ENCODE peak calls at places on chromosome 12, in nine cellular contexts. M is NCI-H1092 treated with DMSO at 0.1 percent for 48 hours; F is HCEC 1CT; G is effector CD4-positive, alpha-beta T cell; C is cardiac muscle cell; S is nucleus accumbens; K is memory B cell; V is fibroblast of the conjunctiva; R is GM13977. Q is an unnamed sample.

GRCh38 chr12:56146492-56147460 is 5.6 kb upstream of the MYL6B start:
- DNase-seq in C (peak; percentile 56), K (no peak), G (no peak), V (no peak), R (no peak), S (no peak), F (no peak), M (no peak), Q (no peak)

GRCh38 chr12:7989827-7990491 is 42.6 kb upstream of the FOXJ2 start:
- DNase-seq in M (no peak), C (no peak), R (peak; percentile 23), G (peak; percentile 43), F (no peak), V (no peak), S (no peak), K (no peak), Q (no peak)

GRCh38 chr12:145369-145960 is 68.5 kb downstream of the SLC6A12 start:
- DNase-seq in C (no peak), R (no peak), S (no peak), F (no peak), K (no peak), G (no peak), M (no peak), V (no peak), Q (no peak)

GRCh38 chr12:51593539-51593938 is 2.5 kb downstream of the SCN8A start:
- DNase-seq in C (peak; percentile 77), S (peak; percentile 7), G (no peak), F (peak; percentile 44), K (no peak), V (peak; percentile 22), M (no peak), R (no peak), Q (peak; percentile 36)

GRCh38 chr12:111056618-111057521 is 136.5 kb upstream of the MYL2 start:
- DNase-seq in S (no peak), R (peak; percentile 69), M (no peak), C (no peak), G (peak; percentile 5), F (no peak), V (no peak), K (no peak), Q (no peak)

GRCh38 chr12:4450551-4451112 is 5.0 kb upstream of the FGF6 start:
- DNase-seq in G (no peak), F (no peak), C (no peak), K (no peak), M (no peak), S (no peak), R (no peak), V (no peak), Q (peak; percentile 40)

GRCh38 chr12:122117979-122118378 is 39.4 kb downstream of the MLXIP start:
- DNase-seq in G (no peak), F (peak; percentile 34), M (no peak), R (no peak), C (no peak), V (no peak), S (no peak), K (no peak), Q (no peak)

GRCh38 chr12:3542911-3543310 is 51.9 kb downstream of the PRMT8 start:
- DNase-seq in K (no peak), M (no peak), C (peak; percentile 26), S (no peak), F (peak; percentile 92), R (no peak), V (no peak), G (no peak), Q (no peak)

GRCh38 chr12:71128191-71128590 is 29.6 kb downstream of the TSPAN8 start:
- DNase-seq in F (no peak), K (no peak), R (no peak), V (peak; percentile 44), C (peak; percentile 19), S (no peak), M (no peak), G (no peak), Q (no peak)

GRCh38 chr12:25957898-25958253 is 606 bp upstream of the RASSF8 start:
- DNase-seq in S (peak; percentile 73), V (peak; percentile 59), K (no peak), R (no peak), G (no peak), F (peak; percentile 85), M (no peak), C (peak; percentile 81), Q (no peak)

GRCh38 chr12:114952573-114953196 is 268.7 kb upstream of the TBX3 start:
- DNase-seq in R (no peak), C (peak; percentile 35), K (no peak), V (no peak), S (no peak), F (no peak), M (no peak), G (no peak), Q (peak; percentile 76)

GRCh38 chr12:1217191-1217949 is 226.3 kb downstream of the ERC1 start:
- DNase-seq in F (peak; percentile 50), K (no peak), R (no peak), M (peak; percentile 24), G (no peak), V (peak; percentile 40), S (no peak), C (peak; percentile 34), Q (no peak)

GRCh38 chr12:131454418-131455217 is 256.3 kb upstream of the SFSWAP start:
- DNase-seq in R (peak; percentile 70), K (no peak), F (no peak), V (peak; percentile 5), C (peak; percentile 13), M (peak; percentile 13), S (peak; percentile 18), G (no peak), Q (no peak)

GRCh38 chr12:6367065-6367968 is 8.0 kb downstream of the SCNN1A start:
- DNase-seq in K (no peak), C (peak; percentile 69), S (no peak), F (peak; percentile 43), M (no peak), V (no peak), G (no peak), R (peak; percentile 86), Q (no peak)

GRCh38 chr12:46843811-46844210 is 18.0 kb upstream of the SLC38A4 start:
- DNase-seq in G (no peak), V (no peak), M (no peak), R (no peak), K (no peak), F (no peak), S (no peak), C (peak; percentile 55), Q (no peak)

GRCh38 chr12:19273482-19274330 is 144.2 kb downstream of the PLEKHA5 start:
- DNase-seq in R (no peak), M (peak; percentile 24), C (peak; percentile 98), G (peak; percentile 41), K (no peak), S (no peak), F (peak; percentile 94), V (peak; percentile 89), Q (peak; percentile 89)

GRCh38 chr12:2004113-2004929 is at the start of gene DCP1B:
- DNase-seq in M (peak; percentile 99), V (peak; percentile 97), K (peak; percentile 89), S (peak; percentile 98), R (peak; percentile 89), G (peak; percentile 84), F (peak; percentile 95), C (peak; percentile 99), Q (peak; percentile 97)

GRCh38 chr12:117261267-117261666 is 71.0 kb upstream of the FBXO21 start:
- DNase-seq in F (peak; percentile 40), V (no peak), S (no peak), R (no peak), M (no peak), G (no peak), K (no peak), C (no peak), Q (no peak)

GRCh38 chr12:53207042-53207441 is at the start of gene ITGB7:
- DNase-seq in F (no peak), V (no peak), C (no peak), G (peak; percentile 60), K (peak; percentile 61), M (no peak), R (peak; percentile 78), S (no peak), Q (no peak)

GRCh38 chr12:60926256-60926655 is 1330.4 kb downstream of the SLC16A7 start:
- DNase-seq in F (no peak), C (no peak), K (no peak), S (no peak), V (no peak), M (no peak), G (no peak), R (no peak), Q (no peak)

GRCh38 chr12:95318071-95318545 is 100.5 kb downstream of the VEZT start:
- DNase-seq in G (no peak), F (peak; percentile 81), K (no peak), M (peak; percentile 5), S (no peak), C (peak; percentile 76), R (no peak), V (peak; percentile 14), Q (peak; percentile 71)